ENCODE peak calls at places on chromosomes 5 and 9, in seven cellular contexts. N is SK-N-SH, C is endothelial cell, J is EL, H is GM19239, I is NCI-H1694 treated with DMSO at 0.1 percent for 48 hours, X is IMR-90. M is an unnamed sample.

GRCh38 chr5:83564069-83564749 is 92.7 kb downstream of the VCAN start:
- DNase-seq in N (peak), C (no peak), J (peak), H (no peak), I (peak), X (peak), M (no peak)

GRCh38 chr5:10681605-10682428 is 79.2 kb downstream of the DAP start:
- DNase-seq in N (no peak), C (no peak), J (no peak), H (no peak), I (no peak), X (no peak), M (no peak)

GRCh38 chr5:35009657-35010056 is 38.1 kb downstream of the AGXT2 start:
- DNase-seq in N (no peak), C (no peak), J (no peak), H (no peak), I (no peak), X (peak), M (no peak)

GRCh38 chr5:100731768-100732167 is 171.3 kb downstream of the ST8SIA4 start:
- DNase-seq in N (no peak), C (no peak), J (no peak), H (peak), I (no peak), X (no peak), M (no peak)

GRCh38 chr9:91219557-91219956 is 142.2 kb downstream of the AUH start:
- DNase-seq in N (no peak), C (no peak), J (no peak), H (no peak), I (no peak), X (no peak), M (no peak)

GRCh38 chr5:178388381-178389030 is 155.9 kb upstream of the PHYKPL start:
- DNase-seq in N (peak), C (no peak), J (no peak), H (no peak), I (no peak), X (peak), M (no peak)

GRCh38 chr9:116629700-116630099 is 57.4 kb upstream of the TRIM32 start:
- DNase-seq in N (no peak), C (no peak), J (no peak), H (no peak), I (no peak), X (no peak), M (no peak)

GRCh38 chr5:175460560-175460959 is 16.6 kb upstream of the DRD1 start:
- DNase-seq in N (no peak), C (no peak), J (no peak), H (no peak), I (no peak), X (no peak), M (no peak)

GRCh38 chr9:126151031-126151670 is 175.5 kb upstream of the MVB12B start:
- DNase-seq in N (peak), C (no peak), J (no peak), H (no peak), I (no peak), X (no peak), M (no peak)

GRCh38 chr9:101465330-101465915 is 29.8 kb upstream of the ALDOB start:
- DNase-seq in N (no peak), C (no peak), J (peak), H (no peak), I (peak), X (peak), M (no peak)

GRCh38 chr5:152178350-152178699 is 226.8 kb downstream of the NMUR2 start:
- DNase-seq in N (no peak), C (no peak), J (peak), H (no peak), I (no peak), X (no peak), M (no peak)

GRCh38 chr5:36643162-36643561 is 36.8 kb downstream of the SLC1A3 start:
- DNase-seq in N (no peak), C (no peak), J (no peak), H (no peak), I (no peak), X (no peak), M (no peak)

M was measured in memory B cell.